ENCODE peak calls at places on chromosomes 4 and X, in four cellular contexts. E, A, S and G are unnamed samples.

GRCh38 chr4:183556947-183557346 is 52.1 kb downstream of the ING2 start:
- DNase-seq in E (no peak), A (no peak), S (no peak), G (no peak)

GRCh38 chr4:187908079-187908501 is 87.5 kb upstream of the ZFP42 start:
- DNase-seq in E (peak), A (no peak), S (peak), G (no peak)

GRCh38 chrX:3124041-3124440 is 82.8 kb downstream of the ARSF start:
- DNase-seq in E (no peak), A (no peak), S (no peak), G (no peak)

GRCh38 chr4:60724623-60725022 is 475.5 kb upstream of the ADGRL3 start:
- DNase-seq in E (peak), A (no peak), S (no peak), G (no peak)

GRCh38 chr4:54063224-54063623 is 1.2 kb downstream of the CHIC2 start:
- DNase-seq in E (no peak), A (no peak), S (no peak), G (no peak)

GRCh38 chrX:1433646-1434357 is 18.9 kb downstream of the ASMTL start:
- DNase-seq in E (no peak), A (no peak), S (no peak), G (no peak)

GRCh38 chr4:182869697-182870096 is 47.5 kb downstream of the DCTD start:
- DNase-seq in E (no peak), A (no peak), S (no peak), G (no peak)

GRCh38 chr4:99117876-99118693 is 26.0 kb downstream of the ADH4 start:
- DNase-seq in E (no peak), A (no peak), S (peak), G (no peak)

GRCh38 chr4:135532132-135532531 is 1330.5 kb upstream of the PABPC4L start:
- DNase-seq in E (no peak), A (no peak), S (no peak), G (no peak)

GRCh38 chr4:139822391-139822790 is 156.8 kb downstream of the MGST2 start:
- DNase-seq in E (no peak), A (no peak), S (no peak), G (no peak)

GRCh38 chrX:38975368-38975767 is 174.1 kb downstream of the MID1IP1 start:
- DNase-seq in E (no peak), A (no peak), S (no peak), G (no peak)

GRCh38 chr4:37799941-37800554 is 26.4 kb upstream of the PGM2 start:
- DNase-seq in E (no peak), A (no peak), S (no peak), G (no peak)